ENCODE peak calls at places on chromosomes 5 and 9, in six cellular contexts. One of them, this sample, is unnamed.

GRCh38 chr9:126860077-126860756 is at the start of gene ZBTB34:
- DNase-seq in fibroblast of pulmonary artery: peak
- DNase-seq in AG10803: peak
- DNase-seq in HuH-7: peak
- DNase-seq in left cardiac atrium: peak
- DNase-seq in breast epithelium: no peak
- DNase-seq in this sample: peak

GRCh38 chr5:139561655-139562451 is 714 bp downstream of the UBE2D2 start:
- DNase-seq in HuH-7: peak
- DNase-seq in breast epithelium: peak
- DNase-seq in AG10803: peak
- DNase-seq in left cardiac atrium: peak
- DNase-seq in fibroblast of pulmonary artery: peak
- DNase-seq in this sample: no peak

GRCh38 chr9:134630393-134630790 is 11.2 kb upstream of the COL5A1 start:
- DNase-seq in fibroblast of pulmonary artery: no peak
- DNase-seq in HuH-7: no peak
- DNase-seq in left cardiac atrium: peak
- DNase-seq in AG10803: no peak
- DNase-seq in breast epithelium: no peak
- DNase-seq in this sample: no peak

GRCh38 chr5:95448836-95449235 is 57.7 kb downstream of the FAM81B start:
- DNase-seq in fibroblast of pulmonary artery: no peak
- DNase-seq in AG10803: no peak
- DNase-seq in left cardiac atrium: no peak
- DNase-seq in breast epithelium: no peak
- DNase-seq in HuH-7: no peak
- DNase-seq in this sample: no peak

GRCh38 chr5:124908603-124909451 is 162.4 kb upstream of the ZNF608 start:
- DNase-seq in breast epithelium: no peak
- DNase-seq in AG10803: peak
- DNase-seq in left cardiac atrium: no peak
- DNase-seq in HuH-7: peak
- DNase-seq in fibroblast of pulmonary artery: no peak
- DNase-seq in this sample: peak

GRCh38 chr9:19102181-19102630 is 498 bp downstream of the HAUS6 start:
- DNase-seq in left cardiac atrium: peak
- DNase-seq in fibroblast of pulmonary artery: no peak
- DNase-seq in AG10803: no peak
- DNase-seq in HuH-7: no peak
- DNase-seq in breast epithelium: no peak
- DNase-seq in this sample: peak

GRCh38 chr9:124128568-124128967 is 117.0 kb downstream of the LHX2 start:
- DNase-seq in AG10803: no peak
- DNase-seq in HuH-7: no peak
- DNase-seq in breast epithelium: no peak
- DNase-seq in fibroblast of pulmonary artery: no peak
- DNase-seq in left cardiac atrium: no peak
- DNase-seq in this sample: no peak

GRCh38 chr9:138100711-138101349 is 223.2 kb downstream of the CACNA1B start:
- DNase-seq in left cardiac atrium: no peak
- DNase-seq in AG10803: no peak
- DNase-seq in breast epithelium: peak
- DNase-seq in fibroblast of pulmonary artery: no peak
- DNase-seq in HuH-7: peak
- DNase-seq in this sample: no peak

GRCh38 chr5:9570876-9571275 is 25.0 kb upstream of the SEMA5A start:
- DNase-seq in left cardiac atrium: no peak
- DNase-seq in fibroblast of pulmonary artery: no peak
- DNase-seq in HuH-7: no peak
- DNase-seq in breast epithelium: no peak
- DNase-seq in AG10803: no peak
- DNase-seq in this sample: no peak

GRCh38 chr5:99879791-99880511 is 655.2 kb upstream of the FAM174A start:
- DNase-seq in fibroblast of pulmonary artery: no peak
- DNase-seq in breast epithelium: no peak
- DNase-seq in AG10803: no peak
- DNase-seq in left cardiac atrium: no peak
- DNase-seq in HuH-7: no peak
- DNase-seq in this sample: no peak

GRCh38 chr9:21558627-21559401 is 76.7 kb upstream of the IFNE start:
- DNase-seq in AG10803: no peak
- DNase-seq in breast epithelium: no peak
- DNase-seq in HuH-7: no peak
- DNase-seq in left cardiac atrium: no peak
- DNase-seq in fibroblast of pulmonary artery: peak
- DNase-seq in this sample: no peak

GRCh38 chr5:3701694-3702093 is 106.1 kb downstream of the IRX1 start:
- DNase-seq in left cardiac atrium: no peak
- DNase-seq in breast epithelium: no peak
- DNase-seq in AG10803: no peak
- DNase-seq in HuH-7: no peak
- DNase-seq in fibroblast of pulmonary artery: no peak
- DNase-seq in this sample: no peak

GRCh38 chr5:157511656-157512644 is 51.9 kb downstream of the NIPAL4 start:
- DNase-seq in left cardiac atrium: peak
- DNase-seq in breast epithelium: peak
- DNase-seq in HuH-7: no peak
- DNase-seq in fibroblast of pulmonary artery: peak
- DNase-seq in AG10803: peak
- DNase-seq in this sample: peak

GRCh38 chr9:137303031-137303892 is 1.2 kb upstream of the NRARP start:
- DNase-seq in HuH-7: no peak
- DNase-seq in breast epithelium: peak
- DNase-seq in AG10803: no peak
- DNase-seq in fibroblast of pulmonary artery: no peak
- DNase-seq in left cardiac atrium: peak
- DNase-seq in this sample: peak

GRCh38 chr9:128845186-128845931 is 15.8 kb upstream of the SPOUT1 start:
- DNase-seq in breast epithelium: peak
- DNase-seq in fibroblast of pulmonary artery: no peak
- DNase-seq in AG10803: no peak
- DNase-seq in left cardiac atrium: no peak
- DNase-seq in HuH-7: peak
- DNase-seq in this sample: no peak

This sample was measured in MV-4-11.